ENCODE peak calls at places on chromosomes 13 and 19, in seven cellular contexts. E is right lobe of liver; J is CD8-positive, alpha-beta T cell; V is thyroid gland; L is HFFc6; G is progenitor cell of endocrine pancreas; A is gastrocnemius medialis. Y is an unnamed sample.
A peak's percentile ranks its signal among the peaks of the same experiment; 100 is the strongest.

GRCh38 chr13:68806125-68806524 is 1301.5 kb upstream of the ATXN8OS start:
- DNase-seq in J (no peak), G (no peak), L (no peak), V (no peak), A (no peak), E (no peak), Y (no peak)

GRCh38 chr13:106500450-106500849 is 35.0 kb downstream of the EFNB2 start:
- DNase-seq in G (no peak), L (no peak), V (no peak), A (no peak), E (no peak), J (no peak), Y (no peak)

GRCh38 chr13:53141336-53141735 is 112.7 kb downstream of the OLFM4 start:
- DNase-seq in V (peak; percentile 92), E (no peak), J (no peak), L (no peak), A (no peak), G (no peak), Y (no peak)

GRCh38 chr19:40162104-40162503 is 29.1 kb upstream of the MAP3K10 start:
- DNase-seq in G (no peak), V (no peak), J (no peak), A (no peak), E (no peak), L (no peak), Y (no peak)

GRCh38 chr19:3665681-3666544 is 34.4 kb downstream of the PIP5K1C start:
- DNase-seq in A (peak; percentile 50), G (peak; percentile 76), V (peak; percentile 51), L (no peak), E (peak; percentile 77), J (peak; percentile 70), Y (peak; percentile 17)

GRCh38 chr19:3721900-3722442 is 13.8 kb downstream of the TJP3 start:
- DNase-seq in G (no peak), A (no peak), E (no peak), L (no peak), J (no peak), V (no peak), Y (no peak)

GRCh38 chr19:13127051-13127450 is 9.0 kb downstream of the NACC1 start:
- DNase-seq in V (no peak), A (no peak), E (no peak), L (no peak), J (no peak), G (no peak), Y (no peak)

GRCh38 chr19:55940306-55940705 is 7.3 kb upstream of the NLRP8 start:
- DNase-seq in V (no peak), L (no peak), J (no peak), E (no peak), A (no peak), G (no peak), Y (no peak)

GRCh38 chr19:28067882-28068281 is 1145.1 kb downstream of the UQCRFS1 start:
- DNase-seq in G (no peak), J (no peak), L (no peak), V (no peak), E (no peak), A (no peak), Y (no peak)

GRCh38 chr19:50722248-50723013 is 733 bp upstream of the CLEC11A start:
- DNase-seq in A (no peak), L (no peak), E (no peak), J (no peak), V (no peak), G (no peak), Y (peak; percentile 18)

GRCh38 chr19:19294914-19295313 is 21.8 kb upstream of the TM6SF2 start:
- DNase-seq in E (peak; percentile 81), J (no peak), G (no peak), L (no peak), V (no peak), A (no peak), Y (no peak)

GRCh38 chr19:56091066-56091490 is 30.0 kb downstream of the ZNF787 start:
- DNase-seq in L (peak; percentile 9), E (no peak), V (no peak), G (no peak), J (no peak), A (peak; percentile 56), Y (peak; percentile 37)

GRCh38 chr19:39170398-39171231 is 26.1 kb upstream of the NCCRP1 start:
- DNase-seq in V (no peak), E (no peak), J (no peak), L (no peak), A (no peak), G (no peak), Y (no peak)

GRCh38 chr19:29798783-29799182 is 13.0 kb upstream of the CCNE1 start:
- DNase-seq in G (no peak), L (peak; percentile 52), E (no peak), A (no peak), J (no peak), V (no peak), Y (peak; percentile 59)

GRCh38 chr13:41054919-41055619 is 6.2 kb upstream of the WBP4 start:
- DNase-seq in G (no peak), J (no peak), L (no peak), E (no peak), A (no peak), V (no peak), Y (no peak)

GRCh38 chr19:19599190-19599535 is 19.3 kb downstream of the PBX4 start:
- DNase-seq in E (no peak), L (no peak), J (no peak), G (no peak), V (no peak), A (no peak), Y (no peak)

GRCh38 chr13:48596128-48596429 is 57.6 kb upstream of the CYSLTR2 start:
- DNase-seq in A (no peak), J (no peak), V (peak; percentile 52), L (no peak), G (no peak), E (no peak), Y (no peak)

GRCh38 chr13:81197483-81197882 is 856.6 kb upstream of the SPRY2 start:
- DNase-seq in A (no peak), J (no peak), V (no peak), L (no peak), G (no peak), E (no peak), Y (no peak)

GRCh38 chr13:82772802-82773201 is 1109.5 kb downstream of the SLITRK1 start:
- DNase-seq in E (no peak), L (peak; percentile 46), A (no peak), V (no peak), J (no peak), G (no peak), Y (peak; percentile 9)

GRCh38 chr13:78413887-78414553 is 189.3 kb downstream of the POU4F1 start:
- DNase-seq in A (no peak), L (no peak), J (no peak), V (no peak), E (no peak), G (no peak), Y (no peak)

GRCh38 chr13:78410847-78411246 is 192.5 kb downstream of the POU4F1 start:
- DNase-seq in L (no peak), V (no peak), J (no peak), E (no peak), A (no peak), G (no peak), Y (no peak)

GRCh38 chr13:78404961-78405360 is 198.4 kb downstream of the POU4F1 start:
- DNase-seq in A (no peak), G (no peak), V (no peak), E (no peak), L (no peak), J (no peak), Y (no peak)

GRCh38 chr13:78410164-78410563 is 193.2 kb downstream of the POU4F1 start:
- DNase-seq in L (no peak), V (no peak), A (no peak), E (no peak), J (no peak), G (no peak), Y (no peak)

DNA sequence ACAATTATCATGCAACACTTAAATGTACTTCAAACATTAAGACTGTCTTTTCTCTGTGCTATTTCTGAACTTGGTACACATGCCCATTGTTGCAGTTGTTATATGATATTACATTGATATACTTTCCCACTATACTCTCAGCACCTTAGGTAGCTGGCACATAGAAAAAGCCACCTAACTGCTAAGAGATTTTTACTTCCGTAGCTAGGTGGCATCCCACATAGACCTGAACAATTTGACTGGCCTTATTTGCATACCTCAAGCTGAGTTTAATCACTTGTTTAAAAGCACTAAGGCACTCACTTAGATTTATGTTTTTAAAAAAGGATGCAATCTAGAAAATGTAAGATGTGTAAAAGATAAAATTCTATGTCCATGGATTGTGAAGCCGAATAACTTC is 194.2 kb downstream of the POU4F1 start:
- DNase-seq in V (no peak), G (no peak), L (no peak), E (no peak), J (no peak), A (no peak), Y (no peak)
- TF ChIP-seq CTCF in V (no peak), G (no peak), L (no peak), E (peak; percentile 43), J (no peak), A (no peak), Y (no peak)

DNA sequence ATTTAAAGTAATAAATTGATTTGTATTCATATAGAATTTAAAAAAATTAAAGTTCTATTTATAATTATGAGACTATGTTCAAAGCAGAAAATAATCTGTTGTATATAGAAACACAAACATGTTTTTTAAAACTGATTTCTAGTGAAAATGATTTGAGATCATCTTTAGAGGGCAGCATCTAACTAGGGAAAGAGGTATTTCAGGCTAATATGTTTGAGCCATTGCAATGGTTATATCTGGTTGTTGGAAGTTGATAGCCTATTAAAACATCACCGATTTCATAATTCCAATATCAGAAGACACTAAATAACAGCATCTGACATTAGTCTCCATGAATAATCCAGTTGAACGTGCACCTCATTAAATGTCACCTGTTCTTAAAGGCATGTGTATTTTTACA is 79.8 kb upstream of the SLITRK6 start:
- DNase-seq in A (no peak), V (no peak), E (no peak), G (no peak), J (no peak), L (no peak), Y (no peak)
- TF ChIP-seq CTCF in A (no peak), V (no peak), E (peak; percentile 28), G (no peak), J (no peak), L (no peak), Y (no peak)

DNA sequence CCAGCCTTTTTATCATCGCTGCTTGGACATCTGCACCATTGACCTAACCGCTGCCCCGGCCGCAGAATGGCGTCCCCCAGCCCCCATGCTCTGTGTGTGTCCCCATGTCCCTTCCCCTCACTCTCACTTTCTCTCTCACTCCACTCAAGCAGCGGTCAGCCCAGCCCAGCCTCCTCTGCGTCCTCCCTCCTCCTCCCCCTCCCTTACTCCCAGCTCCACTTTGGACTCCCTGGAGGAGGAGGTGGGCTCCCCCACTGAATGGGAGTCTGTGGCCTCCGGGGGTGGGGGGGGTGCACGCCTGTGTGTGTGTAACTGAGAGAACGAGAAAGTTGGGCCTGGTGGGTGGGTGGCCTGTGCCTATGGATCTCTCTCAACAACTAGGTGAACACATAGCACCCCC is 2.2 kb downstream of the MAP2K7 start:
- DNase-seq in V (no peak), A (no peak), G (no peak), E (no peak), J (no peak), L (no peak), Y (no peak)
- TF ChIP-seq CTCF in V (no peak), A (no peak), G (no peak), E (no peak), J (no peak), L (no peak), Y (no peak)

DNA sequence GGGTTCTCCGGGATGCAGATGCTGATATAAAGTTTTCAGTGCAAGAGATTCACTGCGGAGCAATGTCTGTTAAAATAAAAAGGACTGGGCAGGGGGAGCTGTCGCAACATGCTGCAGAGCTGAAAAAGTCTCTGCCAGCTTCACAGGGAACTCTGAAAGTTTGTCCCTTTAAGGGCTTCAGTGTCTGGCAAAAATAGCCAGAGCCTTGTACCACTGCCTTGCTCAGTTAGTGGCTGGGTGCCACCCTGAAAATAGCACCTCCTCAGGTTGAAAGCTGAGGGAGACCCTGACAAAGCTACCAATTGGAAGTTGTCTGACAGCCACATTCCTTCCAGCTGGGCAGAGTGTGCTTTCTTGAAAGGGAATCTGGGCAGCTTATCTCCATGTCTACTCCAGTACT is 3.0 kb upstream of the NDFIP2 start:
- DNase-seq in L (no peak), E (no peak), V (peak; percentile 4), G (no peak), A (peak; percentile 46), J (no peak), Y (no peak)
- TF ChIP-seq CTCF in L (peak; percentile 18), E (no peak), V (no peak), G (no peak), A (no peak), J (no peak), Y (no peak)

Y was measured in AG10803.